ENCODE peak calls at places on chromosome 20, in eight cellular contexts. One of them, this sample, is unnamed.

GRCh38 chr20:47360207-47360488 is 3.6 kb upstream of the ZMYND8 start:
- DNase-seq in esophagus muscularis mucosa: no peak
- DNase-seq in mammary epithelial cell: peak
- DNase-seq in cardiac muscle cell: no peak
- DNase-seq in heart right ventricle: no peak
- DNase-seq in A549: peak
- DNase-seq in dorsolateral prefrontal cortex: no peak
- DNase-seq in fibroblast of mammary gland: peak
- DNase-seq in this sample: no peak

GRCh38 chr20:33636776-33637175 is 25.4 kb upstream of the C20orf144 start:
- DNase-seq in mammary epithelial cell: no peak
- DNase-seq in cardiac muscle cell: peak
- DNase-seq in fibroblast of mammary gland: no peak
- DNase-seq in A549: no peak
- DNase-seq in heart right ventricle: no peak
- DNase-seq in esophagus muscularis mucosa: no peak
- DNase-seq in dorsolateral prefrontal cortex: no peak
- DNase-seq in this sample: no peak

GRCh38 chr20:19419420-19419819 is 207.0 kb downstream of the SLC24A3 start:
- DNase-seq in A549: no peak
- DNase-seq in cardiac muscle cell: no peak
- DNase-seq in dorsolateral prefrontal cortex: no peak
- DNase-seq in mammary epithelial cell: no peak
- DNase-seq in heart right ventricle: no peak
- DNase-seq in esophagus muscularis mucosa: no peak
- DNase-seq in fibroblast of mammary gland: no peak
- DNase-seq in this sample: no peak

GRCh38 chr20:34861386-34862084 is 11.1 kb downstream of the GGT7 start:
- DNase-seq in mammary epithelial cell: no peak
- DNase-seq in A549: no peak
- DNase-seq in cardiac muscle cell: no peak
- DNase-seq in fibroblast of mammary gland: no peak
- DNase-seq in heart right ventricle: no peak
- DNase-seq in esophagus muscularis mucosa: no peak
- DNase-seq in dorsolateral prefrontal cortex: no peak
- DNase-seq in this sample: no peak

GRCh38 chr20:63461364-63461763 is 11.1 kb downstream of the KCNQ2 start:
- DNase-seq in cardiac muscle cell: peak
- DNase-seq in esophagus muscularis mucosa: no peak
- DNase-seq in mammary epithelial cell: no peak
- DNase-seq in heart right ventricle: no peak
- DNase-seq in A549: no peak
- DNase-seq in dorsolateral prefrontal cortex: no peak
- DNase-seq in fibroblast of mammary gland: no peak
- DNase-seq in this sample: no peak

GRCh38 chr20:46084805-46085792 is 4.7 kb downstream of the NCOA5 start:
- DNase-seq in esophagus muscularis mucosa: peak
- DNase-seq in mammary epithelial cell: peak
- DNase-seq in fibroblast of mammary gland: peak
- DNase-seq in dorsolateral prefrontal cortex: no peak
- DNase-seq in A549: peak
- DNase-seq in heart right ventricle: no peak
- DNase-seq in cardiac muscle cell: no peak
- DNase-seq in this sample: no peak

GRCh38 chr20:50792708-50793574 is 1.9 kb upstream of the BCAS4 start:
- DNase-seq in cardiac muscle cell: no peak
- DNase-seq in A549: no peak
- DNase-seq in mammary epithelial cell: no peak
- DNase-seq in heart right ventricle: no peak
- DNase-seq in fibroblast of mammary gland: no peak
- DNase-seq in dorsolateral prefrontal cortex: no peak
- DNase-seq in esophagus muscularis mucosa: no peak
- DNase-seq in this sample: no peak

GRCh38 chr20:19973920-19974620 is 43.1 kb upstream of the NAA20 start:
- DNase-seq in mammary epithelial cell: peak
- DNase-seq in dorsolateral prefrontal cortex: no peak
- DNase-seq in esophagus muscularis mucosa: peak
- DNase-seq in cardiac muscle cell: no peak
- DNase-seq in heart right ventricle: peak
- DNase-seq in fibroblast of mammary gland: peak
- DNase-seq in A549: no peak
- DNase-seq in this sample: no peak

GRCh38 chr20:32975698-32976674 is 28.2 kb downstream of the SUN5 start:
- DNase-seq in A549: no peak
- DNase-seq in fibroblast of mammary gland: no peak
- DNase-seq in dorsolateral prefrontal cortex: no peak
- DNase-seq in esophagus muscularis mucosa: no peak
- DNase-seq in cardiac muscle cell: no peak
- DNase-seq in heart right ventricle: peak
- DNase-seq in mammary epithelial cell: no peak
- DNase-seq in this sample: no peak

GRCh38 chr20:56554869-56555268 is 21.8 kb downstream of the FAM209B start:
- DNase-seq in fibroblast of mammary gland: peak
- DNase-seq in esophagus muscularis mucosa: no peak
- DNase-seq in mammary epithelial cell: peak
- DNase-seq in A549: peak
- DNase-seq in cardiac muscle cell: peak
- DNase-seq in dorsolateral prefrontal cortex: peak
- DNase-seq in heart right ventricle: no peak
- DNase-seq in this sample: no peak

GRCh38 chr20:12893019-12893418 is 115.8 kb upstream of the SPTLC3 start:
- DNase-seq in fibroblast of mammary gland: no peak
- DNase-seq in heart right ventricle: no peak
- DNase-seq in A549: no peak
- DNase-seq in dorsolateral prefrontal cortex: no peak
- DNase-seq in mammary epithelial cell: no peak
- DNase-seq in esophagus muscularis mucosa: peak
- DNase-seq in cardiac muscle cell: no peak
- DNase-seq in this sample: no peak

GRCh38 chr20:40892642-40893041 is 136.0 kb upstream of the TOP1 start:
- DNase-seq in A549: no peak
- DNase-seq in mammary epithelial cell: no peak
- DNase-seq in fibroblast of mammary gland: no peak
- DNase-seq in heart right ventricle: no peak
- DNase-seq in esophagus muscularis mucosa: no peak
- DNase-seq in cardiac muscle cell: no peak
- DNase-seq in dorsolateral prefrontal cortex: no peak
- DNase-seq in this sample: no peak

GRCh38 chr20:33370296-33370695 is 31.0 kb downstream of the CDK5RAP1 start:
- DNase-seq in mammary epithelial cell: no peak
- DNase-seq in cardiac muscle cell: no peak
- DNase-seq in fibroblast of mammary gland: peak
- DNase-seq in A549: no peak
- DNase-seq in esophagus muscularis mucosa: no peak
- DNase-seq in heart right ventricle: no peak
- DNase-seq in dorsolateral prefrontal cortex: no peak
- DNase-seq in this sample: no peak

GRCh38 chr20:32285082-32285620 is 7.7 kb downstream of the KIF3B start:
- DNase-seq in cardiac muscle cell: no peak
- DNase-seq in heart right ventricle: no peak
- DNase-seq in mammary epithelial cell: no peak
- DNase-seq in A549: no peak
- DNase-seq in dorsolateral prefrontal cortex: no peak
- DNase-seq in esophagus muscularis mucosa: no peak
- DNase-seq in fibroblast of mammary gland: no peak
- DNase-seq in this sample: no peak

GRCh38 chr20:6122111-6122872 is 538 bp downstream of the FERMT1 start:
- DNase-seq in A549: peak
- DNase-seq in esophagus muscularis mucosa: peak
- DNase-seq in fibroblast of mammary gland: peak
- DNase-seq in dorsolateral prefrontal cortex: no peak
- DNase-seq in heart right ventricle: no peak
- DNase-seq in mammary epithelial cell: peak
- DNase-seq in cardiac muscle cell: peak
- DNase-seq in this sample: no peak

GRCh38 chr20:62802026-62802712 is 2.5 kb upstream of the OGFR start:
- DNase-seq in heart right ventricle: no peak
- DNase-seq in mammary epithelial cell: no peak
- DNase-seq in esophagus muscularis mucosa: no peak
- DNase-seq in cardiac muscle cell: no peak
- DNase-seq in dorsolateral prefrontal cortex: no peak
- DNase-seq in A549: no peak
- DNase-seq in fibroblast of mammary gland: no peak
- DNase-seq in this sample: no peak

GRCh38 chr20:33663161-33664084 is 1.3 kb downstream of the C20orf144 start:
- DNase-seq in cardiac muscle cell: peak
- DNase-seq in esophagus muscularis mucosa: no peak
- DNase-seq in heart right ventricle: peak
- DNase-seq in fibroblast of mammary gland: peak
- DNase-seq in A549: peak
- DNase-seq in dorsolateral prefrontal cortex: peak
- DNase-seq in mammary epithelial cell: peak
- DNase-seq in this sample: peak

GRCh38 chr20:13545755-13546154 is 93.0 kb downstream of the TASP1 start:
- DNase-seq in fibroblast of mammary gland: no peak
- DNase-seq in A549: no peak
- DNase-seq in dorsolateral prefrontal cortex: no peak
- DNase-seq in heart right ventricle: no peak
- DNase-seq in cardiac muscle cell: peak
- DNase-seq in esophagus muscularis mucosa: no peak
- DNase-seq in mammary epithelial cell: no peak
- DNase-seq in this sample: no peak

GRCh38 chr20:25669826-25670422 is 26.7 kb downstream of the ZNF337 start:
- DNase-seq in fibroblast of mammary gland: peak
- DNase-seq in cardiac muscle cell: peak
- DNase-seq in dorsolateral prefrontal cortex: no peak
- DNase-seq in mammary epithelial cell: peak
- DNase-seq in A549: peak
- DNase-seq in esophagus muscularis mucosa: peak
- DNase-seq in heart right ventricle: no peak
- DNase-seq in this sample: no peak
- TF ChIP-seq CTCF in fibroblast of mammary gland: peak
- TF ChIP-seq CTCF in cardiac muscle cell: no peak
- TF ChIP-seq CTCF in dorsolateral prefrontal cortex: no peak
- TF ChIP-seq CTCF in mammary epithelial cell: peak
- TF ChIP-seq CTCF in A549: no peak
- TF ChIP-seq CTCF in esophagus muscularis mucosa: no peak
- TF ChIP-seq CTCF in heart right ventricle: no peak
- TF ChIP-seq CTCF in this sample: no peak

GRCh38 chr20:44231193-44231592 is 15.9 kb upstream of the GDAP1L1 start:
- DNase-seq in cardiac muscle cell: no peak
- DNase-seq in dorsolateral prefrontal cortex: no peak
- DNase-seq in A549: peak
- DNase-seq in mammary epithelial cell: no peak
- DNase-seq in esophagus muscularis mucosa: no peak
- DNase-seq in fibroblast of mammary gland: peak
- DNase-seq in heart right ventricle: no peak
- DNase-seq in this sample: no peak
- TF ChIP-seq CTCF in cardiac muscle cell: no peak
- TF ChIP-seq CTCF in dorsolateral prefrontal cortex: no peak
- TF ChIP-seq CTCF in A549: no peak
- TF ChIP-seq CTCF in mammary epithelial cell: no peak
- TF ChIP-seq CTCF in esophagus muscularis mucosa: no peak
- TF ChIP-seq CTCF in fibroblast of mammary gland: no peak
- TF ChIP-seq CTCF in heart right ventricle: no peak
- TF ChIP-seq CTCF in this sample: no peak

DNA sequence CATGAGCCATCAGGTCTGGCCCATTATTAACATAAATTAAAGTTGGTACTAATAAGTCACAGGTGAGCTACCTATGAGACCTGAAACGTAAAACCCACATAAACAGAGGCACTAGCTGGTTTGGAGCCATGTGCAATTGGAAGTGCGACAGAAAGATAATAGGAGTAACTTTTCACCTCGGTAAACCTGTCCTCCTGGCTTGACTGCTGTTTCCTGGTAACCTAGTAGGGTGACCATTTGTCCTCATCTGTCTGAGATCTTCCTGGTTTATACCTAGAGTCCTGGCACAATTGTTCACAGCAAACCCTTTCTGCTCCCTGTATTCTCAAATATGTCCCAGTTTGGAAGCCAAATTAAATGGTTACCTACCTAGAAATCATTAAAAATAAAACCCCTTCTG is 7.4 kb downstream of the TBC1D20 start:
- DNase-seq in A549: no peak
- DNase-seq in cardiac muscle cell: no peak
- DNase-seq in dorsolateral prefrontal cortex: no peak
- DNase-seq in fibroblast of mammary gland: no peak
- DNase-seq in heart right ventricle: no peak
- DNase-seq in mammary epithelial cell: no peak
- DNase-seq in esophagus muscularis mucosa: no peak
- DNase-seq in this sample: no peak
- TF ChIP-seq CTCF in A549: no peak
- TF ChIP-seq CTCF in cardiac muscle cell: no peak
- TF ChIP-seq CTCF in dorsolateral prefrontal cortex: no peak
- TF ChIP-seq CTCF in fibroblast of mammary gland: no peak
- TF ChIP-seq CTCF in heart right ventricle: no peak
- TF ChIP-seq CTCF in mammary epithelial cell: no peak
- TF ChIP-seq CTCF in esophagus muscularis mucosa: no peak
- TF ChIP-seq CTCF in this sample: no peak

GRCh38 chr20:61662226-61662945 is 403.3 kb downstream of the TAF4 start:
- DNase-seq in cardiac muscle cell: no peak
- DNase-seq in mammary epithelial cell: no peak
- DNase-seq in esophagus muscularis mucosa: no peak
- DNase-seq in heart right ventricle: no peak
- DNase-seq in A549: no peak
- DNase-seq in fibroblast of mammary gland: no peak
- DNase-seq in dorsolateral prefrontal cortex: no peak
- DNase-seq in this sample: no peak
- TF ChIP-seq CTCF in cardiac muscle cell: no peak
- TF ChIP-seq CTCF in mammary epithelial cell: no peak
- TF ChIP-seq CTCF in esophagus muscularis mucosa: no peak
- TF ChIP-seq CTCF in heart right ventricle: no peak
- TF ChIP-seq CTCF in A549: no peak
- TF ChIP-seq CTCF in fibroblast of mammary gland: peak
- TF ChIP-seq CTCF in dorsolateral prefrontal cortex: no peak
- TF ChIP-seq CTCF in this sample: no peak

DNA sequence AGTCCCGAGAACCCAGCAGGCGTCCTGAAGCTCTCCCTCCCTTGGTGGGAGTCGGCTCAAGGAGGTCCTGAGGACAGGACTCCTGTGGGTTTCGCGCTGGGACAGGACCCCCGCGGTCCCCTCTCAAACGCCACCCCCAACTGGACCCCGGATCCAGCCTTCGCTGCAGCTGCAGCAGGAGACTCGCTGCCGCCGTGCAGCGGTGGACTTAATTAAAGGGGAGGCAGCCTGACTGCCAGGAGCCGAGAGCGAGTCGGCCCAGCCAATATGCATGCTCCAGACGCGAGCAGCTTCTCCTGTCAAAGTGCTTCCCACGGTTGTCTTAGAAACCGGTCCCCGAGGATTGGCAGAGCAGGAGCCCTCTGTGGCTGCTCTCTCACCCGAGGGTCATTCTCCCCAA is 580.2 kb upstream of the ZNF337 start:
- DNase-seq in fibroblast of mammary gland: no peak
- DNase-seq in A549: no peak
- DNase-seq in esophagus muscularis mucosa: no peak
- DNase-seq in dorsolateral prefrontal cortex: no peak
- DNase-seq in cardiac muscle cell: peak
- DNase-seq in mammary epithelial cell: peak
- DNase-seq in heart right ventricle: no peak
- DNase-seq in this sample: no peak
- TF ChIP-seq CTCF in fibroblast of mammary gland: no peak
- TF ChIP-seq CTCF in A549: no peak
- TF ChIP-seq CTCF in esophagus muscularis mucosa: no peak
- TF ChIP-seq CTCF in dorsolateral prefrontal cortex: no peak
- TF ChIP-seq CTCF in cardiac muscle cell: no peak
- TF ChIP-seq CTCF in mammary epithelial cell: no peak
- TF ChIP-seq CTCF in heart right ventricle: no peak
- TF ChIP-seq CTCF in this sample: no peak

GRCh38 chr20:59159091-59159821 is 4.4 kb upstream of the ZNF831 start:
- DNase-seq in cardiac muscle cell: peak
- DNase-seq in dorsolateral prefrontal cortex: no peak
- DNase-seq in heart right ventricle: no peak
- DNase-seq in fibroblast of mammary gland: no peak
- DNase-seq in A549: no peak
- DNase-seq in mammary epithelial cell: no peak
- DNase-seq in esophagus muscularis mucosa: no peak
- DNase-seq in this sample: no peak
- TF ChIP-seq CTCF in cardiac muscle cell: no peak
- TF ChIP-seq CTCF in dorsolateral prefrontal cortex: no peak
- TF ChIP-seq CTCF in heart right ventricle: no peak
- TF ChIP-seq CTCF in fibroblast of mammary gland: no peak
- TF ChIP-seq CTCF in A549: no peak
- TF ChIP-seq CTCF in mammary epithelial cell: no peak
- TF ChIP-seq CTCF in esophagus muscularis mucosa: no peak
- TF ChIP-seq CTCF in this sample: no peak